ENCODE peak calls at places on chromosomes 1 and 21, in six cellular contexts. E is KG1; W is NCI-H345; S is CD4-positive, alpha-beta memory T cell; H is progenitor cell of endocrine pancreas; Z is right lobe of liver. K is an unnamed sample.

GRCh38 chr1:66176828-66177227 is 357.1 kb upstream of the SGIP1 start:
- DNase-seq in E (no peak), W (no peak), S (no peak), H (no peak), Z (no peak), K (no peak)

GRCh38 chr1:35753626-35754260 is 16.0 kb downstream of the CLSPN start:
- DNase-seq in E (no peak), W (no peak), S (no peak), H (no peak), Z (no peak), K (no peak)

GRCh38 chr1:117128323-117129079 is 7.0 kb upstream of the TRIM45 start:
- DNase-seq in E (peak; percentile 11), W (peak; percentile 62), S (no peak), H (no peak), Z (no peak), K (no peak)

GRCh38 chr1:236741757-236742156 is 53.3 kb upstream of the MTR start:
- DNase-seq in E (no peak), W (no peak), S (no peak), H (no peak), Z (no peak), K (no peak)

GRCh38 chr1:206714331-206715058 is 29.8 kb downstream of the MAPKAPK2 start:
- DNase-seq in E (no peak), W (no peak), S (peak; percentile 75), H (no peak), Z (no peak), K (peak; percentile 28)

GRCh38 chr21:27168084-27168483 is 201.2 kb upstream of the ADAMTS5 start:
- DNase-seq in E (no peak), W (no peak), S (no peak), H (no peak), Z (no peak), K (no peak)

GRCh38 chr1:1127551-1128451 is 11.9 kb upstream of the C1orf159 start:
- DNase-seq in E (no peak), W (no peak), S (no peak), H (no peak), Z (no peak), K (no peak)

GRCh38 chr1:248856176-248856575 is 2.7 kb downstream of the ZNF692 start:
- DNase-seq in E (no peak), W (no peak), S (no peak), H (no peak), Z (no peak), K (no peak)

GRCh38 chr1:1510912-1511532 is 940 bp upstream of the ATAD3A start:
- DNase-seq in E (peak; percentile 56), W (no peak), S (no peak), H (no peak), Z (no peak), K (no peak)

GRCh38 chr1:164834641-164835040 is 275.7 kb downstream of the PBX1 start:
- DNase-seq in E (no peak), W (no peak), S (no peak), H (no peak), Z (no peak), K (no peak)

GRCh38 chr21:31308584-31308983 is 35.5 kb downstream of the TIAM1 start:
- DNase-seq in E (no peak), W (no peak), S (no peak), H (no peak), Z (no peak), K (no peak)

GRCh38 chr1:170340259-170340658 is 191.7 kb upstream of the GORAB start:
- DNase-seq in E (no peak), W (no peak), S (no peak), H (no peak), Z (no peak), K (no peak)

GRCh38 chr1:8790987-8791386 is 26.5 kb downstream of the RERE start:
- DNase-seq in E (no peak), W (no peak), S (no peak), H (no peak), Z (no peak), K (no peak)

GRCh38 chr21:46404306-46404705 is 54.4 kb upstream of the DIP2A start:
- DNase-seq in E (no peak), W (no peak), S (no peak), H (no peak), Z (no peak), K (no peak)

GRCh38 chr1:52637946-52638345 is 5.0 kb downstream of the SHISAL2A start:
- DNase-seq in E (no peak), W (no peak), S (no peak), H (no peak), Z (no peak), K (no peak)

GRCh38 chr1:104073463-104073902 is 323.8 kb downstream of the AMY1C start:
- DNase-seq in E (no peak), W (no peak), S (peak; percentile 34), H (no peak), Z (peak; percentile 52), K (no peak)

GRCh38 chr1:11523746-11524464 is 45.0 kb downstream of the DISP3 start:
- DNase-seq in E (no peak), W (no peak), S (no peak), H (no peak), Z (peak; percentile 50), K (peak; percentile 50)

GRCh38 chr1:170214117-170214979 is 68.6 kb downstream of the NTMT2 start:
- DNase-seq in E (no peak), W (no peak), S (no peak), H (no peak), Z (no peak), K (no peak)

GRCh38 chr21:28521932-28522826 is 470.5 kb downstream of the LTN1 start:
- DNase-seq in E (no peak), W (no peak), S (no peak), H (no peak), Z (no peak), K (no peak)

GRCh38 chr1:228289996-228290881 is 82.4 kb downstream of the OBSCN start:
- DNase-seq in E (no peak), W (no peak), S (no peak), H (no peak), Z (peak; percentile 46), K (peak; percentile 57)

GRCh38 chr1:33047839-33048305 is 11.2 kb upstream of the AK2 start:
- DNase-seq in E (no peak), W (no peak), S (no peak), H (no peak), Z (no peak), K (no peak)

GRCh38 chr1:32813941-32814739 is 3.0 kb downstream of the YARS1 start:
- DNase-seq in E (no peak), W (no peak), S (no peak), H (no peak), Z (no peak), K (no peak)

GRCh38 chr1:219732814-219733491 is 120.0 kb upstream of the ZC3H11B start:
- DNase-seq in E (no peak), W (no peak), S (no peak), H (no peak), Z (no peak), K (no peak)

GRCh38 chr21:44267655-44268142 is 6.0 kb upstream of the DNMT3L start:
- DNase-seq in E (no peak), W (no peak), S (no peak), H (no peak), Z (peak; percentile 46), K (no peak)

GRCh38 chr1:40877681-40878080 is 15.5 kb upstream of the CITED4 start:
- DNase-seq in E (peak; percentile 24), W (no peak), S (no peak), H (no peak), Z (no peak), K (no peak)

GRCh38 chr1:15226626-15227286 is 20.3 kb upstream of the FHAD1 start:
- DNase-seq in E (no peak), W (no peak), S (no peak), H (no peak), Z (no peak), K (peak; percentile 38)

GRCh38 chr1:225817611-225818061 is 7.7 kb downstream of the EPHX1 start:
- DNase-seq in E (no peak), W (no peak), S (no peak), H (no peak), Z (peak; percentile 88), K (peak; percentile 87)

GRCh38 chr1:176843352-176844297 is 320.9 kb downstream of the ASTN1 start:
- DNase-seq in E (no peak), W (peak; percentile 34), S (no peak), H (peak; percentile 17), Z (no peak), K (no peak)

GRCh38 chr1:145707183-145707867 is at the start of gene PDZK1:
- DNase-seq in E (no peak), W (no peak), S (no peak), H (no peak), Z (peak; percentile 93), K (no peak)

GRCh38 chr1:23664837-23665795 is 26.5 kb upstream of the RPL11 start:
- DNase-seq in E (no peak), W (no peak), S (no peak), H (no peak), Z (no peak), K (no peak)

GRCh38 chr1:27343639-27344025 is 1.8 kb downstream of the SYTL1 start:
- DNase-seq in E (no peak), W (no peak), S (no peak), H (no peak), Z (no peak), K (no peak)

GRCh38 chr1:162283657-162284056 is 93.0 kb downstream of the SPATA46 start:
- DNase-seq in E (no peak), W (no peak), S (no peak), H (no peak), Z (peak; percentile 78), K (no peak)

GRCh38 chr1:40132383-40133121 is 28.6 kb upstream of the RLF start:
- DNase-seq in E (no peak), W (no peak), S (peak; percentile 5), H (no peak), Z (no peak), K (no peak)

GRCh38 chr1:39047374-39048229 is 21.5 kb downstream of the NDUFS5 start:
- DNase-seq in E (no peak), W (no peak), S (no peak), H (no peak), Z (no peak), K (no peak)

GRCh38 chr1:155062702-155063411 is 683 bp upstream of the EFNA4 start:
- DNase-seq in E (no peak), W (peak; percentile 84), S (peak; percentile 71), H (peak; percentile 75), Z (no peak), K (peak; percentile 83)

GRCh38 chr1:95086949-95087533 is 14.3 kb upstream of the ALG14 start:
- DNase-seq in E (no peak), W (no peak), S (no peak), H (no peak), Z (no peak), K (no peak)

GRCh38 chr1:94245747-94246438 is 8.5 kb upstream of the ARHGAP29 start:
- DNase-seq in E (no peak), W (no peak), S (no peak), H (no peak), Z (no peak), K (no peak)